ENCODE peak calls at places on chromosomes 5 and 9, in four cellular contexts. P is K562, O is HepG2, A is GM12878. M is an unnamed sample.

GRCh38 chr9:88781500-88782391 is 209.5 kb upstream of the S1PR3 start:
- DNase-seq in P (peak), O (peak), A (no peak), M (peak)

GRCh38 chr9:93594041-93594756 is 17.8 kb downstream of the PHF2 start:
- DNase-seq in P (peak), O (no peak), A (no peak), M (no peak)

GRCh38 chr5:107282061-107282460 is 388.7 kb downstream of the EFNA5 start:
- DNase-seq in P (no peak), O (no peak), A (no peak), M (no peak)

GRCh38 chr9:127004946-127005769 is 90.6 kb downstream of the RALGPS1 start:
- DNase-seq in P (no peak), A (peak), O (no peak), M (no peak)

GRCh38 chr9:68705636-68706578 is 867 bp downstream of the PIP5K1B start:
- DNase-seq in A (no peak), P (peak), O (peak), M (peak)

GRCh38 chr5:144313147-144313726 is 142.6 kb downstream of the KCTD16 start:
- DNase-seq in A (no peak), P (no peak), O (no peak), M (peak)

GRCh38 chr9:95626885-95627558 is 110.3 kb upstream of the PTCH1 start:
- DNase-seq in P (no peak), O (no peak), A (no peak), M (no peak)

GRCh38 chr9:96129698-96130097 is 172.3 kb downstream of the HSD17B3 start:
- DNase-seq in P (no peak), A (no peak), O (no peak), M (peak)

GRCh38 chr5:106637275-106637674 is 1033.5 kb downstream of the EFNA5 start:
- DNase-seq in P (no peak), O (no peak), A (no peak), M (no peak)

GRCh38 chr5:86880785-86881492 is 263.2 kb downstream of the COX7C start:
- DNase-seq in O (peak), A (peak), P (peak), M (peak)

GRCh38 chr9:15606667-15607472 is 54.0 kb downstream of the CCDC171 start:
- DNase-seq in A (no peak), O (peak), P (peak), M (peak)

GRCh38 chr9:27352457-27353188 is 55.7 kb upstream of the EQTN start:
- DNase-seq in O (no peak), P (no peak), A (peak), M (no peak)

GRCh38 chr5:135822959-135823358 is 11.5 kb upstream of the SLC25A48 start:
- DNase-seq in O (no peak), A (no peak), P (no peak), M (no peak)

GRCh38 chr9:81687521-81688261 is 1.7 kb downstream of the TLE1 start:
- DNase-seq in A (no peak), O (peak), P (no peak), M (peak)

GRCh38 chr5:128674837-128675446 is 136.9 kb upstream of the FBN2 start:
- DNase-seq in A (no peak), O (peak), P (peak), M (peak)

GRCh38 chr5:13660072-13660471 is 284.4 kb downstream of the DNAH5 start:
- DNase-seq in A (no peak), O (no peak), P (no peak), M (no peak)

GRCh38 chr5:171630047-171630669 is 155.5 kb upstream of the SMIM23 start:
- DNase-seq in P (peak), O (no peak), A (no peak), M (peak)

GRCh38 chr9:93257808-93258331 is 73.9 kb downstream of the WNK2 start:
- DNase-seq in P (no peak), A (no peak), O (no peak), M (peak)

DNA sequence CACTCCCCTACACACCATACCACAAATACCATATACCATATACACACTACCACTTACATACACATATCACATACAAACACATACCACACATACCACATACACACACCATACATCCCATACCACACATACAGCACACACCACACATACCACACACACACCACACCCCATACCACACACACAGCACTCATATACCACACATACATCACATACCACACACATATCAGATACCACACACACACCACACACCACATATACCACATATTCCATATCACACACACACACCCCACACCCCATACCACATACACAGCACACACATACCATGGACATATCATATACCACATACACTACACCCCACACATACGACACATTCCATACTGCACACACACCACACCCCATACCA is 276.6 kb downstream of the GADD45G start:
- DNase-seq in P (no peak), A (no peak), O (no peak), M (no peak)
- TF ChIP-seq MXI1 in P (no peak), A (no peak), O (no peak), M (no peak)

GRCh38 chr9:103410059-103410458 is 414.9 kb downstream of the CYLC2 start:
- DNase-seq in O (no peak), A (no peak), P (no peak), M (no peak)

DNA sequence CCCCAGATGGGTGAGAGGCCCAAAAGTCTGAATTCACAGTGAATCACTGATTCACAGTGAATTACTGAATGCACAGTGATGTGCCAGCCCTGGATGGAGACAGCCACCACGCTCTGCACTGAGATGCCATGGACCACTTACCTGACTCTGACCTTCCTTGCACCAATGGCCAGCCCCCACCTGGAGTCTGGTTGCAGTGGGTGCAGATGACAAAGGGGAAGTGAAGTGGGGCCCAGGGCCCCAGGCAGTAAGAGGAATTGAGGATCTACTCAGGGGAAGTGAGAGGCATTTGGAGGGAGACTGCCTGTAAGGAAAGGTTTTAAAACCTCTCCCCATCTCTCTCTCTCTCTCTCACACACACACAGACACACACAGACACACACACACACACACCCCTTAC is 412.1 kb downstream of the CYLC2 start:
- DNase-seq in P (no peak), O (no peak), A (no peak), M (no peak)
- TF ChIP-seq USF2 in P (no peak), O (no peak), A (no peak), M (no peak)

GRCh38 chr5:103041071-103041676 is 78.8 kb downstream of the GIN1 start:
- DNase-seq in O (peak), A (no peak), P (no peak), M (peak)
- TF ChIP-seq MAX in O (no peak), A (no peak), P (no peak), M (no peak)

GRCh38 chr5:159208508-159209437 is 580 bp downstream of the RNF145 start:
- DNase-seq in O (peak), P (peak), A (no peak), M (peak)
- TF ChIP-seq MXI1 in O (no peak), P (no peak), A (no peak), M (no peak)

GRCh38 chr5:55908804-55909203 is 57.6 kb downstream of the IL31RA start:
- DNase-seq in P (no peak), A (no peak), O (no peak), M (no peak)
- TF ChIP-seq USF2 in P (no peak), A (no peak), O (no peak), M (no peak)

M was measured in SK-N-SH.